ENCODE peak calls at places on chromosome 21, in eight cellular contexts. Y is lower lobe of right lung, O is RWPE1, U is stomach, H is lung, M is body of pancreas, Z is heart left ventricle, C is GM12865. W is an unnamed sample.

GRCh38 chr21:36542312-36543101 is 62.6 kb upstream of the CLDN14 start:
- DNase-seq in U (peak; percentile 47), Y (no peak), M (peak; percentile 16), Z (no peak), H (no peak), O (no peak), C (peak; percentile 94), W (no peak)

GRCh38 chr21:26945916-26946315 is 21.0 kb downstream of the ADAMTS5 start:
- DNase-seq in H (peak; percentile 37), M (no peak), Z (peak; percentile 29), C (no peak), U (no peak), Y (peak; percentile 49), O (no peak), W (no peak)

GRCh38 chr21:21971384-21971783 is 973.2 kb downstream of the NCAM2 start:
- DNase-seq in H (no peak), U (no peak), M (no peak), Z (no peak), Y (no peak), O (no peak), C (no peak), W (no peak)

GRCh38 chr21:36980280-36981048 is 14.0 kb upstream of the HLCS start:
- DNase-seq in O (no peak), Y (peak; percentile 67), C (no peak), U (peak; percentile 52), Z (peak; percentile 50), H (peak; percentile 32), M (peak; percentile 71), W (no peak)

GRCh38 chr21:33109574-33110339 is 39.8 kb downstream of the OLIG1 start:
- DNase-seq in H (no peak), Z (no peak), O (peak; percentile 25), Y (no peak), C (no peak), M (no peak), U (no peak), W (no peak)

GRCh38 chr21:36859744-36860501 is 106.5 kb downstream of the HLCS start:
- DNase-seq in Y (peak; percentile 83), H (peak; percentile 75), C (peak; percentile 48), Z (peak; percentile 85), O (peak; percentile 93), M (peak; percentile 92), U (peak; percentile 72), W (no peak)

GRCh38 chr21:36704958-36705678 is 6.2 kb downstream of the SIM2 start:
- DNase-seq in U (no peak), O (no peak), H (no peak), Y (no peak), Z (no peak), C (no peak), M (no peak), W (no peak)

GRCh38 chr21:16145479-16145878 is 415.7 kb downstream of the USP25 start:
- DNase-seq in M (no peak), O (no peak), Z (no peak), H (no peak), U (no peak), C (no peak), Y (no peak), W (no peak)

GRCh38 chr21:33042812-33043211 is 17.1 kb downstream of the OLIG2 start:
- DNase-seq in Z (no peak), C (no peak), M (no peak), Y (no peak), U (no peak), O (peak; percentile 73), H (no peak), W (peak; percentile 69)

GRCh38 chr21:35616090-35616489 is 444.2 kb downstream of the SETD4 start:
- DNase-seq in Z (no peak), H (no peak), U (no peak), Y (no peak), C (peak; percentile 3), O (no peak), M (no peak), W (peak; percentile 47)

GRCh38 chr21:25550805-25551204 is 56.5 kb downstream of the MRPL39 start:
- DNase-seq in O (no peak), H (no peak), C (no peak), M (no peak), Z (no peak), U (no peak), Y (no peak), W (no peak)

GRCh38 chr21:34189506-34189905 is 116.1 kb downstream of the MRPS6 start:
- DNase-seq in M (no peak), C (no peak), H (no peak), U (no peak), Z (no peak), O (no peak), Y (no peak), W (no peak)

GRCh38 chr21:26169061-26169610 is 1.4 kb downstream of the APP start:
- DNase-seq in M (peak; percentile 62), C (peak; percentile 87), H (peak; percentile 39), U (peak; percentile 51), O (peak; percentile 55), Y (no peak), Z (peak; percentile 46), W (no peak)

GRCh38 chr21:22855581-22855980 is 1857.4 kb downstream of the NCAM2 start:
- DNase-seq in Z (no peak), O (peak; percentile 35), H (no peak), M (no peak), Y (no peak), C (no peak), U (no peak), W (no peak)

GRCh38 chr21:46156378-46156645 is 933 bp upstream of the FTCD start:
- DNase-seq in O (no peak), Y (no peak), U (no peak), C (no peak), Z (no peak), M (no peak), H (no peak), W (no peak)

GRCh38 chr21:20902511-20902910 is 95.7 kb upstream of the NCAM2 start:
- DNase-seq in Y (no peak), Z (no peak), H (no peak), C (no peak), O (no peak), U (no peak), M (no peak), W (no peak)

GRCh38 chr21:20728691-20729090 is 269.5 kb upstream of the NCAM2 start:
- DNase-seq in U (no peak), H (no peak), O (no peak), Z (no peak), C (no peak), Y (no peak), M (no peak), W (no peak)

GRCh38 chr21:30234643-30235042 is 18.7 kb upstream of the CLDN8 start:
- DNase-seq in U (no peak), Z (no peak), O (peak; percentile 48), C (no peak), H (no peak), M (no peak), Y (no peak), W (no peak)

GRCh38 chr21:37146320-37147225 is 73.5 kb downstream of the TTC3 start:
- DNase-seq in Y (no peak), C (peak; percentile 12), Z (no peak), U (no peak), O (no peak), M (no peak), H (no peak), W (no peak)

GRCh38 chr21:28636988-28637691 is 355.5 kb downstream of the LTN1 start:
- DNase-seq in M (no peak), O (peak; percentile 74), U (no peak), C (no peak), Z (no peak), Y (no peak), H (no peak), W (peak; percentile 88)
- TF ChIP-seq CTCF in M (no peak), O (no peak), U (no peak), C (no peak), Z (no peak), Y (no peak), H (no peak), W (no peak)

GRCh38 chr21:44330698-44331097 is 8.5 kb downstream of the CFAP410 start:
- DNase-seq in U (no peak), H (no peak), Y (no peak), O (no peak), C (no peak), Z (no peak), M (no peak), W (no peak)
- TF ChIP-seq CTCF in U (no peak), H (no peak), Y (no peak), O (no peak), C (no peak), Z (no peak), M (no peak), W (no peak)

GRCh38 chr21:38622081-38622826 is 124.0 kb upstream of the ERG start:
- DNase-seq in U (no peak), O (no peak), M (no peak), C (no peak), Y (no peak), Z (no peak), H (no peak), W (no peak)

GRCh38 chr21:38623552-38623951 is 125.3 kb upstream of the ERG start:
- DNase-seq in Z (no peak), H (no peak), O (no peak), M (no peak), U (no peak), C (no peak), Y (no peak), W (no peak)

GRCh38 chr21:38622827-38623209 is 124.5 kb upstream of the ERG start:
- DNase-seq in O (no peak), M (no peak), U (no peak), C (no peak), Z (no peak), Y (no peak), H (no peak), W (no peak)

GRCh38 chr21:38619865-38620513 is 121.7 kb upstream of the ERG start:
- DNase-seq in Z (peak; percentile 57), Y (no peak), H (no peak), M (peak; percentile 14), U (no peak), O (no peak), C (no peak), W (no peak)

DNA sequence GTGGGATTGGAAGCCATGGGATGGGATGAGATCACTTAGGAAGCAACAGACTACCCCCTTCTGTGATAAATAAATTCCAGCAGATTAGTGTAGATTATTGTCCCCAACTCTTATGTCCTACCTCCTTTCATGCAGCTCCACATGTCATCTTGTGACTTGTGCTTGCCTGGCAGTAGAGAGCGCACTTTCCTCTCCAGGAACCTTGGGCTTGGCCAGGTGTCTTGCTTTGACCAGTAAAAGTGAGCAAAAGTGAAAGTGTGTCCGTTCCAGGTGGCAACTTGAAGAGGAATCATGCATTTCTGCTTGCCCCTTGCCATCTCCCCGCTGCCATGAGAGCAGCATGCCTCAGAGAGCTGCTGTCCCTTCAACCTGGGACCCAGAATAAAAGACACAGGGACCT is 122.9 kb upstream of the ERG start:
- DNase-seq in U (no peak), M (no peak), C (peak; percentile 54), H (no peak), O (no peak), Y (no peak), Z (no peak), W (no peak)
- TF ChIP-seq CTCF in U (no peak), M (no peak), C (no peak), H (no peak), O (no peak), Y (no peak), Z (no peak), W (no peak)

DNA sequence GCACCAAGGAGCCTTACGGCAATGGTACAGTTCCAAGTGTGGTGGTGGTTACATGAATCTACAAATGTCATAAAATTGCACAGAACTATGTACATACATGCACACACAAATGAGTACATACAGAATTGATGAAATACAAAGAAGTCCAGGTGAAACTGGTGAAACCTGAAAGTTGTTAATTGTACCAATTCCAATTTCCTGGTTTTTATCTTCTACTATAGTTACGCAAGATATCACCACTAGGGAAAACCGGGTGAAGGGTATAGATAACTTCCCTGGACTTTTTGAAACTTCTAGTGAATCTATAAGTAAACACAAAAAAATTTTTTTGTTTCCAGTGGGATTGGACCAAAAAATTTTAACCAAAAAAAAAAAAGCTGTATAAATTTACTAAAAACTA is 18.9 kb downstream of the HSF2BP start:
- DNase-seq in Y (no peak), Z (no peak), M (no peak), U (no peak), H (no peak), C (no peak), O (no peak), W (no peak)
- TF ChIP-seq CTCF in Y (no peak), Z (no peak), M (no peak), U (no peak), H (no peak), C (no peak), O (no peak), W (no peak)